ENCODE peak calls at places on chromosome 18, in six cellular contexts. H, G, N, U, T and R are unnamed samples.
A peak's percentile ranks its signal among the peaks of the same experiment; 100 is the strongest.

GRCh38 chr18:58005885-58006523 is 38.0 kb upstream of the NEDD4L start:
- DNase-seq in G (no peak), N (peak; percentile 20), T (no peak), H (no peak), U (no peak), R (no peak)

GRCh38 chr18:75290737-75291358 is 80.3 kb downstream of the TSHZ1 start:
- DNase-seq in U (no peak), H (no peak), N (no peak), G (no peak), T (no peak), R (no peak)

GRCh38 chr18:65477450-65477849 is 273.4 kb upstream of the CDH7 start:
- DNase-seq in T (no peak), U (no peak), H (no peak), G (no peak), N (no peak), R (no peak)

GRCh38 chr18:35432565-35433001 is 55.4 kb upstream of the ZNF396 start:
- DNase-seq in H (no peak), N (peak; percentile 42), G (no peak), T (no peak), U (no peak), R (no peak)

GRCh38 chr18:68965817-68966216 is 167.9 kb downstream of the CCDC102B start:
- DNase-seq in U (no peak), H (no peak), N (peak; percentile 13), T (no peak), G (no peak), R (no peak)

GRCh38 chr18:60693426-60693825 is 320.9 kb upstream of the MC4R start:
- DNase-seq in H (no peak), N (no peak), U (no peak), T (no peak), G (no peak), R (no peak)

GRCh38 chr18:31438402-31438801 is 9.1 kb upstream of the DSG3 start:
- DNase-seq in U (no peak), T (no peak), H (no peak), N (no peak), G (no peak), R (no peak)

GRCh38 chr18:8045890-8046289 is 478.8 kb downstream of the PTPRM start:
- DNase-seq in G (no peak), N (no peak), H (no peak), U (no peak), T (no peak), R (no peak)

GRCh38 chr18:55284614-55285013 is 303.4 kb downstream of the TCF4 start:
- DNase-seq in U (no peak), T (no peak), H (no peak), N (no peak), G (no peak), R (no peak)

GRCh38 chr18:35835838-35836237 is 136.6 kb upstream of the RMP24 start:
- DNase-seq in H (no peak), N (no peak), U (no peak), G (no peak), T (no peak), R (no peak)

GRCh38 chr18:25247725-25248124 is 104.2 kb downstream of the ZNF521 start:
- DNase-seq in T (no peak), U (no peak), H (no peak), N (no peak), G (no peak), R (no peak)

GRCh38 chr18:41150316-41150715 is 804.7 kb upstream of the PIK3C3 start:
- DNase-seq in T (no peak), G (no peak), N (no peak), H (no peak), U (no peak), R (no peak)

GRCh38 chr18:42078711-42079110 is 123.7 kb downstream of the PIK3C3 start:
- DNase-seq in G (no peak), T (no peak), N (peak; percentile 39), U (no peak), H (no peak), R (no peak)

GRCh38 chr18:31657823-31658669 is 26.3 kb downstream of the B4GALT6 start:
- DNase-seq in H (peak; percentile 82), N (no peak), T (no peak), U (no peak), G (no peak), R (no peak)

GRCh38 chr18:42131044-42131939 is 176.3 kb downstream of the PIK3C3 start:
- DNase-seq in H (no peak), T (no peak), U (no peak), G (no peak), N (no peak), R (no peak)

GRCh38 chr18:332007-332406 is 64.2 kb upstream of the THOC1 start:
- DNase-seq in H (no peak), U (no peak), N (no peak), G (no peak), T (no peak), R (peak; percentile 36)

GRCh38 chr18:76380791-76381405 is 114.1 kb downstream of the ZNF516 start:
- DNase-seq in U (peak; percentile 83), T (peak; percentile 94), G (peak; percentile 64), N (no peak), H (peak; percentile 84), R (peak; percentile 82)
- TF ChIP-seq CTCF in U (peak; percentile 77), T (peak; percentile 96), G (peak; percentile 64), N (peak; percentile 61), H (peak; percentile 80), R (peak; percentile 85)

GRCh38 chr18:6111726-6112125 is 216.4 kb upstream of the TMEM200C start:
- DNase-seq in U (no peak), N (no peak), G (no peak), H (no peak), T (no peak), R (no peak)
- TF ChIP-seq CTCF in U (no peak), N (no peak), G (no peak), H (no peak), T (no peak), R (no peak)

GRCh38 chr18:47750889-47751423 is 179.5 kb downstream of the SMAD2 start:
- DNase-seq in N (no peak), G (no peak), T (peak; percentile 39), H (no peak), U (no peak), R (no peak)

GRCh38 chr18:47746615-47747014 is 183.8 kb downstream of the SMAD2 start:
- DNase-seq in U (no peak), T (peak; percentile 40), H (no peak), G (no peak), N (no peak), R (no peak)

GRCh38 chr18:47747260-47747795 is 183.1 kb downstream of the SMAD2 start:
- DNase-seq in G (no peak), N (no peak), U (no peak), T (peak; percentile 44), H (no peak), R (no peak)

GRCh38 chr18:47749195-47749973 is 181.1 kb downstream of the SMAD2 start:
- DNase-seq in T (peak; percentile 93), H (peak; percentile 89), G (peak; percentile 77), U (peak; percentile 83), N (no peak), R (peak; percentile 91)

DNA sequence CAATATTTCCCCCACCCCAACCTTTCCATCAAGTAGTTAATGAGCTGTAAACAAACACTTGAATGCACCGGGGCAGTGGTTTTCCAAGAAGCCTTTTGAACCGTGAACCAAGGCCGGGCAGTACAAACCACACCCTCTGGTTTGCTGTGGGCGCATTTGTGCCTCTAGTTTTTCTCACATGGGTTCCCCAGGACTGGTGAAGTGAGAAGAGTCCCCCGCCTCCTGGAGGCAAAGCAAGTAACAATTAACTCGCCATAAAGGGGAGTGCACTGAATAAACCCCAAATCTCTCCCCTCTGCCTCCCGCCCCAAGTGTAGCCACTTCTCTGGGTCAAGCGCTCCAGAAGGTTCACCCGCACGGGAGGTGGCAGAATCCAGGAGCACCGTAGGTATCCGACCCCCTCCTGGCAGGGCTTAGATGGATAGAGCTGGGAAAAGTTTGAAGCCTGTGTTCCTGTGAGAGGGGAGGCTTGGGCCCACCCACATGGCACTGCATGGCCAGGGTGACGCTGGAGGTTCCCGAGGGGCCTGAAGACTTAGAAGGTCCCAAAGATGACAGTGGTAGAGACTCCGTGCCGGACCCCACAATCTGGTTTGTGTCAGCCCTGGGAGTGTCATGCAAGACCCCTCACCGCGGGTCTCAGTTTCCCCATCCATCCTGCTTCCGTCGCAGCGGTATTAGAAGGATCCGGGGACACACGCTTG is 182.2 kb downstream of the SMAD2 start:
- DNase-seq in U (no peak), G (no peak), N (no peak), T (peak; percentile 36), H (no peak), R (no peak)
- TF ChIP-seq CTCF in U (no peak), G (no peak), N (no peak), T (no peak), H (no peak), R (no peak)

GRCh38 chr18:79962835-79963657 is 1.4 kb upstream of the HSBP1L1 start:
- DNase-seq in U (no peak), N (no peak), H (no peak), G (peak; percentile 43), T (no peak), R (no peak)

GRCh38 chr18:79962311-79962710 is 2.1 kb upstream of the HSBP1L1 start:
- DNase-seq in G (peak; percentile 17), H (no peak), T (no peak), N (no peak), U (no peak), R (no peak)

GRCh38 chr18:79963658-79964329 is 649 bp upstream of the HSBP1L1 start:
- DNase-seq in T (no peak), H (no peak), G (no peak), U (no peak), N (no peak), R (no peak)

GRCh38 chr18:79965119-79965902 is 868 bp downstream of the HSBP1L1 start:
- DNase-seq in G (peak; percentile 77), T (peak; percentile 76), N (peak; percentile 32), H (peak; percentile 14), U (no peak), R (no peak)

DNA sequence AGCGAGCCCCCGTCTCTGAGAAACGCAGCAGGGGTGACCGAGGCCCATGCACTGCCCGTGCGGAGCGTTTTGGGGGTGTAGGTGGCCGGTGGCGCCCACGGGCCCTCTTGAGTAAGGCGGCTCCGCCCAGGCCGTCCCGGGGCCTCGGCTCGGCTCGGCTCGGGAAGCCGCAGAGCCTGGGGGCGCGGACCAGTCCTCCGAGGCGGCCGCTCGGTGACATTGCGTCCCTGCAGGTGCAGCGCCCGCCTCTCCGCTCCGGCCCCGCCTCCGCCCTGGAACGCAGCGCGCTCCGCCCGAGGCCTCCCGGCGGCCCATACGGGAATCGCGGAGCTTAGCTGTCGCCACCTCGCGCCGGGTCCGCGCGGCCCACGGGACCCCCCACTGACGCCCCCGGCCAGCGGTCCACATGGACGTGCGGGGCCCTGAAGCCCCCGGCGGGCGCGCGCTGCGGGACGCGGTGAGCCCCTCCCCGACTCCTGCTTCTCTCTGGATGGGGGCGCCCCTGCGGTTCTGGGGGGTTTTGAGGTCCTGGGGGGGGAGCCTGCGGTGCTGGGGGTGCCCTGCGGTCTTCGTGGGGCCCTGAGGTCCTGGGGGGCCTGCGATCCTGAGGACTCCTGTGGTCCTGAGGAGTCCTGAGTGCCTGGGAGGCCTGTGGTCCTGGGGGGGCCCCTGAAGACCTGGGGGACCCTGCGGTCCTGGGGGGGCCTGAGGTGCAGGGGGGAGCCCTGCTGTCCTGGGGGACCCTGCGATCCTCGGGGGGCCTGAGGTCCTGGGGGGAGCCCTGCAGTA is at the start of gene HSBP1L1:
- DNase-seq in N (no peak), H (peak; percentile 77), U (peak; percentile 80), G (peak; percentile 73), T (peak; percentile 90), R (peak; percentile 60)
- TF ChIP-seq CTCF in N (peak; percentile 16), H (no peak), U (no peak), G (peak; percentile 35), T (peak; percentile 57), R (no peak)

GRCh38 chr18:78884502-78884901 is 95.1 kb upstream of the SALL3 start:
- DNase-seq in T (peak; percentile 45), N (no peak), U (no peak), G (no peak), H (no peak), R (no peak)
- TF ChIP-seq CTCF in T (peak; percentile 64), N (no peak), U (peak; percentile 18), G (no peak), H (no peak), R (no peak)